ENCODE peak calls at places on chromosomes 3 and 15, in five cellular contexts. J is lung, H is colonic mucosa, Q is GM23248, D is ascending aorta. G is an unnamed sample.

GRCh38 chr3:12922299-12922698 is 80.9 kb upstream of the RPL32 start:
- DNase-seq in D (no peak), J (no peak), H (no peak), Q (no peak), G (no peak)

GRCh38 chr3:25856902-25857518 is 67.1 kb downstream of the OXSM start:
- DNase-seq in H (no peak), D (no peak), Q (peak; percentile 78), J (no peak), G (no peak)

GRCh38 chr3:20054549-20054987 is 14.3 kb downstream of the KAT2B start:
- DNase-seq in Q (peak; percentile 86), D (peak; percentile 85), J (peak; percentile 75), H (peak; percentile 46), G (no peak)

GRCh38 chr3:157075693-157076420 is 84.1 kb downstream of the CCNL1 start:
- DNase-seq in D (no peak), Q (peak; percentile 82), J (no peak), H (no peak), G (no peak)

GRCh38 chr3:173058229-173058628 is 82.8 kb downstream of the SPATA16 start:
- DNase-seq in D (no peak), H (no peak), J (no peak), Q (no peak), G (no peak)

GRCh38 chr3:71171246-71171645 is 412.3 kb downstream of the FOXP1 start:
- DNase-seq in Q (no peak), J (no peak), D (no peak), H (no peak), G (no peak)

GRCh38 chr3:11757441-11757875 is 89.2 kb downstream of the TAMM41 start:
- DNase-seq in H (no peak), Q (peak; percentile 54), D (no peak), J (no peak), G (no peak)

GRCh38 chr3:61358364-61358763 is 107.1 kb upstream of the FHIT start:
- DNase-seq in Q (no peak), J (peak; percentile 52), H (peak; percentile 60), D (peak; percentile 72), G (peak; percentile 77)

GRCh38 chr3:113132571-113132996 is 78.8 kb upstream of the BOC start:
- DNase-seq in Q (peak; percentile 68), H (no peak), J (no peak), D (no peak), G (no peak)

GRCh38 chr3:42557849-42558248 is 23.9 kb downstream of the SEC22C start:
- DNase-seq in J (no peak), H (no peak), D (no peak), Q (no peak), G (no peak)

GRCh38 chr15:60905587-60905986 is 323.5 kb downstream of the RORA start:
- DNase-seq in H (no peak), J (no peak), Q (no peak), D (no peak), G (no peak)

GRCh38 chr3:14441920-14442300 is 39.5 kb downstream of the SLC6A6 start:
- DNase-seq in Q (peak; percentile 69), J (no peak), H (no peak), D (no peak), G (no peak)
- H3K36me3 ChIP-seq in Q (no peaks in the 10 kb centered on the region), J (peaks cover 24% of the 10 kb centered on the region), H (no peaks in the 10 kb centered on the region), D (peaks cover 18% of the 10 kb centered on the region), G (peaks cover 24% of the 10 kb centered on the region)

GRCh38 chr15:70142322-70143191 is 44.8 kb upstream of the TLE3 start:
- DNase-seq in D (no peak), Q (peak; percentile 59), H (no peak), J (peak; percentile 44), G (peak; percentile 70)

GRCh38 chr15:70140543-70141375 is 43.0 kb upstream of the TLE3 start:
- DNase-seq in D (no peak), Q (peak; percentile 24), H (no peak), J (peak; percentile 75), G (no peak)

GRCh38 chr15:70140031-70140542 is 42.4 kb upstream of the TLE3 start:
- DNase-seq in J (no peak), Q (no peak), D (no peak), H (no peak), G (no peak)

GRCh38 chr15:70141376-70142071 is 43.8 kb upstream of the TLE3 start:
- DNase-seq in J (peak; percentile 46), H (no peak), Q (no peak), D (no peak), G (no peak)

GRCh38 chr15:70142072-70142321 is 44.3 kb upstream of the TLE3 start:
- DNase-seq in D (no peak), H (no peak), J (no peak), Q (no peak), G (no peak)
- H3K4me3 ChIP-seq in D (no peak overlapping the region), H (no peak overlapping the region), J (no peak overlapping the region), Q (no peak overlapping the region), G (no peak overlapping the region)

DNA sequence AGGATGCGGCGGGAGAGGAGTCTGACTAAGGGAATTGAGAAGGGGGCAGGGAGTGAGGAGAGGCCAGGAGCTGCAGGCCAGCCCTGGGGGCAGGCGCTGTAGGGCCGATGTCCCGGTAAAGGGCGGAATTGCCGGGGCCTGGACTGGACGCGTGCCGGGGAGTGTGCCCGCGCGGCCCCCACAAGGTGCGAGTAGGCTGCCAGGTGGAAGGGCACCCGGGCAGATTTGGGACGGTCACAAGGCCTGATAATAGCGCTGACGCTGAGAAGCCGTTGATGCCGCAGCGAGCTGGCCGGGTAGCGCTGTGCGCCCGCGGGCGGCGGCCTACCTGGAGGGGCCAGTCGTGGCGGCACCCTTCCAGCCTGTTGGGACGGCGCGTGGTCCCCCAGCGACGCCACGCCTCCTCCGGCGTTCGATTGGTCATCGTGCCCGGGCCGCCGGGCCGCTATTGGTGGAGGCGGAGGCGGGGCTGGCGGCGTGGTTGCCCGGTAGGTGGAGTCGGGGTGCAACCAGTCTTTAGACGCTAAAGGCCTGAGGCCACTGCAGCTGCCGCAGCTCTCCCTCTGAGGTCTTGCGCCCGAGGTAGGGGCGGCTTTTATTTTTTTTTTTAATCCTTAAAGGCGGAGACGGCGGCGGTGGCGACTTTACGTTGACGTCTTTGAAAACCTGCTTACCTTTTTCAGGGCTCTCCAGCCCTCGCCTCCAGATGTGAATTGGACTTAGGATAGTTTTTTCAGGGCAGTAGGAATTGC is 919 bp downstream of the SLC25A38 start:
- DNase-seq in Q (peak; percentile 98), H (peak; percentile 98), D (peak; percentile 98), J (peak; percentile 97), G (peak; percentile 97)
- H3K4me1 ChIP-seq in Q (peaks cover 16% of the 10 kb centered on the region), H (peaks cover 12% of the 10 kb centered on the region), D (no peaks in the 10 kb centered on the region), J (no peaks in the 10 kb centered on the region), G (peaks cover 54% of the 10 kb centered on the region)

GRCh38 chr15:48440084-48440483 is 108.9 kb downstream of the DUT start:
- DNase-seq in H (no peak), D (no peak), J (peak; percentile 30), Q (peak; percentile 86), G (peak; percentile 29)
- H3K36me3 ChIP-seq in H (no peaks in the 10 kb centered on the region), D (peaks cover 67% of the 10 kb centered on the region), J (peaks cover 2% of the 10 kb centered on the region), Q (peaks cover 91% of the 10 kb centered on the region), G (peaks cover 71% of the 10 kb centered on the region)

GRCh38 chr15:96336643-96337353 is 6.3 kb downstream of the NR2F2 start:
- DNase-seq in D (peak; percentile 44), Q (peak; percentile 53), H (peak; percentile 43), J (no peak), G (no peak)
- H3K4me3 ChIP-seq in D (peak overlapping the region; percentile 95), Q (peak overlapping the region; percentile 99), H (peak overlapping the region; percentile 50), J (peak overlapping the region; percentile 60), G (peak overlapping the region; percentile 88)

G was measured in left ventricle myocardium inferior.